ENCODE peak calls at places on chromosome 19, in eight cellular contexts. E, A, T, O, W, Z, B and R are unnamed samples.
A peak's percentile ranks its signal among the peaks of the same experiment; 100 is the strongest.

GRCh38 chr19:2461751-2462634 is 5.2 kb upstream of the LMNB2 start:
- DNase-seq in E (peak; percentile 56), A (no peak), T (peak; percentile 14), O (no peak), W (no peak), Z (peak; percentile 68), B (no peak), R (no peak)

GRCh38 chr19:15714638-15715037 is 13.2 kb upstream of the OR10H2 start:
- DNase-seq in E (no peak), A (no peak), T (no peak), O (no peak), W (no peak), Z (no peak), B (no peak), R (no peak)

GRCh38 chr19:51372649-51373504 is at the start of gene NKG7:
- DNase-seq in E (no peak), A (no peak), T (peak; percentile 32), O (no peak), W (no peak), Z (no peak), B (no peak), R (no peak)

GRCh38 chr19:6059996-6060599 is 50.2 kb downstream of the RFX2 start:
- DNase-seq in E (no peak), A (no peak), T (no peak), O (peak; percentile 44), W (no peak), Z (no peak), B (no peak), R (no peak)

GRCh38 chr19:20925481-20925880 is 2.4 kb downstream of the ZNF85 start:
- DNase-seq in E (no peak), A (no peak), T (no peak), O (no peak), W (no peak), Z (no peak), B (no peak), R (no peak)

GRCh38 chr19:53980553-53981407 is 10.7 kb upstream of the CACNG6 start:
- DNase-seq in E (peak; percentile 19), A (no peak), T (no peak), O (no peak), W (no peak), Z (no peak), B (no peak), R (no peak)

GRCh38 chr19:5154129-5154798 is 185.4 kb downstream of the KDM4B start:
- DNase-seq in E (no peak), A (no peak), T (peak; percentile 38), O (peak; percentile 59), W (no peak), Z (peak; percentile 34), B (no peak), R (no peak)

GRCh38 chr19:4089400-4089908 is 22.8 kb upstream of the ZBTB7A start:
- DNase-seq in E (no peak), A (no peak), T (peak; percentile 38), O (no peak), W (no peak), Z (no peak), B (no peak), R (no peak)

GRCh38 chr19:55473613-55474012 is 2.8 kb upstream of the ZNF628 start:
- DNase-seq in E (no peak), A (no peak), T (no peak), O (no peak), W (no peak), Z (no peak), B (no peak), R (no peak)

GRCh38 chr19:33685541-33685940 is 63.8 kb downstream of the CHST8 start:
- DNase-seq in E (no peak), A (no peak), T (no peak), O (peak; percentile 15), W (no peak), Z (no peak), B (no peak), R (no peak)

GRCh38 chr19:39607021-39607420 is 4.7 kb downstream of the LGALS13 start:
- DNase-seq in E (no peak), A (no peak), T (no peak), O (no peak), W (no peak), Z (no peak), B (no peak), R (no peak)

GRCh38 chr19:17281391-17282304 is at the start of gene ANKLE1:
- DNase-seq in E (no peak), A (no peak), T (no peak), O (no peak), W (no peak), Z (peak; percentile 29), B (no peak), R (no peak)

GRCh38 chr19:9914315-9915207 is 21.8 kb downstream of the OLFM2 start:
- DNase-seq in E (peak; percentile 77), A (peak; percentile 27), T (peak; percentile 81), O (peak; percentile 83), W (peak; percentile 33), Z (peak; percentile 70), B (peak; percentile 25), R (no peak)

GRCh38 chr19:15424692-15425272 is 6.0 kb upstream of the AKAP8L start:
- DNase-seq in E (no peak), A (no peak), T (no peak), O (no peak), W (no peak), Z (no peak), B (no peak), R (no peak)

GRCh38 chr19:39307822-39308530 is 11.8 kb downstream of the IFNL1 start:
- DNase-seq in E (no peak), A (no peak), T (no peak), O (no peak), W (no peak), Z (no peak), B (no peak), R (no peak)

GRCh38 chr19:35975608-35976214 is 19.3 kb upstream of the SDHAF1 start:
- DNase-seq in E (peak; percentile 26), A (no peak), T (no peak), O (no peak), W (no peak), Z (no peak), B (no peak), R (no peak)
- H3K4me3 ChIP-seq in E (no peak overlapping the region), A (no peak overlapping the region), T (no peak overlapping the region), O (no peak overlapping the region), W (no peak overlapping the region), Z (no peak overlapping the region), B (no peak overlapping the region), R (no peak overlapping the region)

DNA sequence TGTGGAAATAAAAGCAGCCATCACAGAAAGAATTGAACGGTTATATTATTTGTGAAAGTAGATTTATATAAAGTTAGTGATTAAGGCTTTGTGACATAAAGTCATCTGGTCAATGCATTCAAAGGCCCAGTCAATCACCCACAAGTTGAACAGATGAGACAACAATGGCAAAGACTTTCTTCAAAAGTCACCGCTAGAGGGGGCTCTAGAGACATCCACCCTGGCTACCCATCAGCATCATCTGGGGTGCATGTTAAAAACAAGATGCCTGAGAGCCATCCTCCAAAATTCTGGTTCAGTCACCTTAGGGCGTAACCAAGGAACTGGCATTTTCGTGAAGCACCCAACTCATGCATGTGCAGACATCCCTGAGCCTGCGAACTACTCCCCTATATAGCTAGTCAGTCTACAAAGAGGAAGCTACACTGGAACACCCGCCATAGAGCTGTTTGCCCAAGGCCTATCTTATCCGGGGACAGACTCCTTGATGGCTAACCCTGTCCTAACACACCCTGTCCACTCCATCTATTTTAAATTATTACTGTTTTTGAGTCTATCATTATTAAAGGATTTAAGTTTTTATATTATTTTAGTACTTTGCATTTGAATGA is 970.5 kb downstream of the UQCRFS1 start:
- DNase-seq in E (no peak), A (peak; percentile 32), T (peak; percentile 25), O (no peak), W (no peak), Z (no peak), B (peak; percentile 12), R (no peak)
- TF ChIP-seq CTCF in E (no peak), A (peak; percentile 33), T (peak; percentile 51), O (peak; percentile 17), W (peak; percentile 8), Z (peak; percentile 56), B (peak; percentile 75), R (peak; percentile 80)

DNA sequence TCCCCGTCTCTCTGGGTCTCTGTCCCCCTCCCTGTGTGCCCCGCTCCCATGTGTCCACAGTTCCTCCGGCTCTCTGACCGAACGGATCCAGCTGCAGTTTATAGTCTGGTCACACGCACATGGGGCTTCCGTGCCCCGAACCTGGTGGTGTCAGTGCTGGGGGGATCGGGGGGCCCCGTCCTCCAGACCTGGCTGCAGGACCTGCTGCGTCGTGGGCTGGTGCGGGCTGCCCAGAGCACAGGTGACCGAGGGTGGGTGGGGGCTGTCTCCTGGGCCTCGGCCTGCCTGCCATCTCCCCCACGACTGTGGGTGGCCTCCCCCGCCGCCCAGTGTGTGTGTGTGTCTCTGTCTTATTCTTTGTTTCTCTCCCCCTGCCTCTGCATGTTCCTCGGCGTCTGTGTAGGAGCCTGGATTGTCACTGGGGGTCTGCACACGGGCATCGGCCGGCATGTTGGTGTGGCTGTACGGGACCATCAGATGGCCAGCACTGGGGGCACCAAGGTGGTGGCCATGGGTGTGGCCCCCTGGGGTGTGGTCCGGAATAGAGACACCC is 10.3 kb downstream of the TRPM4 start:
- DNase-seq in E (no peak), A (no peak), T (no peak), O (no peak), W (no peak), Z (no peak), B (no peak), R (no peak)
- H3K4me3 ChIP-seq in E (no peak overlapping the region), A (no peak overlapping the region), T (no peak overlapping the region), O (no peak overlapping the region), W (no peak overlapping the region), Z (no peak overlapping the region), B (no peak overlapping the region), R (no peak overlapping the region)

GRCh38 chr19:40716655-40717324 is at the start of the genes COQ8B and ITPKC:
- DNase-seq in E (peak; percentile 96), A (peak; percentile 100), T (peak; percentile 99), O (peak; percentile 99), W (peak; percentile 91), Z (peak; percentile 100), B (peak; percentile 81), R (peak; percentile 80)
- TF ChIP-seq CTCF in E (peak; percentile 8), A (peak; percentile 11), T (peak; percentile 50), O (no peak), W (no peak), Z (peak; percentile 40), B (no peak), R (no peak)

DNA sequence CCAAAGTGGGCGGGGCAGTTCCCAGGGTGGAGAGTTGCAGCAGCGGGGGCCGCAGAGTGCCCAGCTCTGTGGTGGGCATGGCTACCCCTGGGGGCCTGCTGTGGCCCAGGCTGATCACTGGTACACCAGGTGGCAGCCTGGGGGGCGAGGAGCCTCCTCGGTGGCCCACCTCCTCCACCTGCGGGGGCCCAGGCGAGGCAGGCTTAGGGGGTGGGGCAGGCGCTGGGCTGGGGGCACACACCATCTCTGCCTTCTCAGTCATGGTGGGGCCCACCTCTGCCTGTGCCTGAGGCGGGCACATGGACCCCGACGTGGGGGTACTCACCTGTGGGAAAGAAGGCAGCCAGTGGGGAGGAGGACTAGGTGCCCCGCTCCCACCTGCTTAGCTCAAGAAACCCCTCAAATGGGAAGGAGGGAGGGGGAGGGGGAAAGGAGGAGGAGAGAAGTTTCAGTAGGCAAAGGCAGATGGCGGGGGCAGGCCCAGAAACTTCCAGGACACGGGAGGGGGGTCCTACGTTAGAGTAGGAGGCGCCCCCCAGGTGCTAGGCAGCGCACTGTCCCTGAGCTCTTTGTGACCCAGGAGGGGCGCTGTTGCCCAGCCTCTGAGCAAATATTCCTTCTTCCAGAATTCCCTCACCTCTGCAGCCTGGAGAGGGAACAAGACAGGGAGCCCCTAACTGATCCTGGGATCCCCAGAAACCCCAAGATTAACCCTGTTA is 1.6 kb downstream of the LYL1 start:
- DNase-seq in E (no peak), A (no peak), T (no peak), O (peak; percentile 61), W (no peak), Z (no peak), B (no peak), R (no peak)
- H3K4me3 ChIP-seq in E (no peak overlapping the region), A (peak overlapping the region; percentile 57), T (no peak overlapping the region), O (no peak overlapping the region), W (no peak overlapping the region), Z (peak overlapping the region; percentile 61), B (no peak overlapping the region), R (no peak overlapping the region)

GRCh38 chr19:1220452-1221037 is 15.0 kb downstream of the STK11 start:
- DNase-seq in E (no peak), A (no peak), T (no peak), O (no peak), W (no peak), Z (no peak), B (no peak), R (no peak)
- TF ChIP-seq CTCF in E (no peak), A (no peak), T (no peak), O (no peak), W (no peak), Z (peak; percentile 9), B (no peak), R (no peak)